ENCODE peak calls at places on chromosomes 7 and 10, in four cellular contexts. I, L, Z and Q are unnamed samples.

GRCh38 chr10:4847580-4848020 is 21.6 kb downstream of the AKR1E2 start:
- DNase-seq in Z (no peak), I (no peak), L (no peak), Q (no peak)

GRCh38 chr7:64558781-64559180 is 4.1 kb downstream of the ZNF680 start:
- DNase-seq in Z (no peak), L (no peak), I (no peak), Q (no peak)

GRCh38 chr10:46079831-46080585 is 33.9 kb upstream of the MSMB start:
- DNase-seq in Z (no peak), I (no peak), L (no peak), Q (no peak)

GRCh38 chr7:140160308-140160707 is 16.5 kb downstream of the KDM7A start:
- DNase-seq in I (peak; percentile 32), Z (no peak), L (no peak), Q (no peak)

GRCh38 chr10:62733654-62734293 is 70.7 kb upstream of the ADO start:
- DNase-seq in Z (no peak), I (no peak), L (no peak), Q (no peak)

GRCh38 chr7:109963741-109964140 is 1127.2 kb upstream of the LRRN3 start:
- DNase-seq in L (no peak), I (no peak), Z (no peak), Q (no peak)

GRCh38 chr7:36084485-36085091 is 68.5 kb upstream of the EEPD1 start:
- DNase-seq in L (no peak), I (peak; percentile 78), Z (no peak), Q (peak; percentile 17)

GRCh38 chr7:106623846-106624245 is 37.1 kb downstream of the CCDC71L start:
- DNase-seq in L (no peak), Z (no peak), I (no peak), Q (no peak)

GRCh38 chr7:30286749-30287148 is 2.4 kb downstream of the ZNRF2 start:
- DNase-seq in I (no peak), Z (no peak), L (no peak), Q (no peak)

GRCh38 chr10:126536148-126536547 is 134.3 kb downstream of the C10orf90 start:
- DNase-seq in Z (no peak), I (no peak), L (no peak), Q (no peak)

GRCh38 chr7:27442446-27442845 is 199.8 kb downstream of the EVX1 start:
- DNase-seq in L (no peak), I (no peak), Z (no peak), Q (no peak)

GRCh38 chr10:8312861-8313260 is 258.4 kb downstream of the GATA3 start:
- DNase-seq in L (no peak), I (no peak), Z (no peak), Q (peak; percentile 36)

GRCh38 chr7:81031996-81032395 is 113.1 kb upstream of the SEMA3C start:
- DNase-seq in L (no peak), Z (no peak), I (no peak), Q (no peak)

GRCh38 chr10:4279649-4280048 is 494.6 kb upstream of the KLF6 start:
- DNase-seq in Z (no peak), L (no peak), I (no peak), Q (no peak)

GRCh38 chr10:58952747-58953466 is 223.5 kb upstream of the PHYHIPL start:
- DNase-seq in L (no peak), Z (peak; percentile 9), I (no peak), Q (peak; percentile 74)

GRCh38 chr10:125624800-125625199 is 58.2 kb downstream of the TEX36 start:
- DNase-seq in L (no peak), Z (no peak), I (no peak), Q (no peak)

GRCh38 chr7:7553386-7553785 is 13.3 kb upstream of the MIOS start:
- DNase-seq in I (no peak), Z (no peak), L (no peak), Q (peak; percentile 21)